ENCODE peak calls at places on chromosome 11, in seven cellular contexts. F is AG09309, L is heart right ventricle, V is glutamatergic neuron, T is cardiac muscle cell, A is AG09319, Y is ovary. R is an unnamed sample.

GRCh38 chr11:43998308-43998707 is 49.5 kb upstream of the ACCSL start:
- DNase-seq in T (no peak), A (no peak), V (no peak), F (no peak), L (no peak), Y (no peak), R (no peak)

GRCh38 chr11:126722006-126722736 is 278.4 kb downstream of the KIRREL3 start:
- DNase-seq in A (no peak), T (no peak), L (no peak), Y (no peak), F (no peak), V (no peak), R (no peak)

GRCh38 chr11:85627332-85627997 is at the start of gene DLG2:
- DNase-seq in T (peak; percentile 46), V (no peak), A (no peak), L (peak; percentile 15), Y (no peak), F (no peak), R (peak; percentile 55)

GRCh38 chr11:12182650-12183511 is 72.5 kb downstream of the MICAL2 start:
- DNase-seq in F (peak; percentile 98), T (peak; percentile 90), Y (peak; percentile 55), L (peak; percentile 74), A (peak; percentile 94), V (no peak), R (peak; percentile 89)

GRCh38 chr11:1650918-1651262 is 21.3 kb downstream of the KRTAP5-5 start:
- DNase-seq in Y (no peak), T (no peak), F (no peak), L (no peak), V (no peak), A (no peak), R (no peak)

GRCh38 chr11:2511421-2512369 is 66.9 kb downstream of the KCNQ1 start:
- DNase-seq in L (peak; percentile 50), T (no peak), A (no peak), V (peak; percentile 8), Y (peak; percentile 10), F (no peak), R (no peak)

GRCh38 chr11:73464347-73464746 is 88.1 kb downstream of the RELT start:
- DNase-seq in L (no peak), Y (no peak), T (peak; percentile 79), A (no peak), V (no peak), F (no peak), R (no peak)

GRCh38 chr11:108019870-108020540 is 11.3 kb downstream of the CUL5 start:
- DNase-seq in A (no peak), V (no peak), Y (no peak), L (no peak), T (peak; percentile 31), F (no peak), R (no peak)

GRCh38 chr11:7143908-7144307 is 55.1 kb downstream of the RBMXL2 start:
- DNase-seq in T (peak; percentile 39), F (peak; percentile 1), V (no peak), A (no peak), L (no peak), Y (no peak), R (peak; percentile 22)
- TF ChIP-seq CTCF in T (peak; percentile 19), F (peak; percentile 17), V (no peak), A (peak; percentile 46), L (peak; percentile 36), Y (no peak), R (peak; percentile 14)

GRCh38 chr11:62508336-62509058 is 38.1 kb downstream of the AHNAK start:
- DNase-seq in A (no peak), V (peak; percentile 46), T (peak; percentile 88), L (peak; percentile 80), F (peak; percentile 24), Y (peak; percentile 34), R (peak; percentile 86)
- TF ChIP-seq CTCF in A (peak; percentile 51), V (no peak), T (peak; percentile 48), L (peak; percentile 60), F (peak; percentile 60), Y (no peak), R (peak; percentile 81)

GRCh38 chr11:132114185-132114584 is 743.8 kb downstream of the NTM start:
- DNase-seq in F (no peak), Y (no peak), A (no peak), V (peak; percentile 49), T (peak; percentile 72), L (peak; percentile 21), R (peak; percentile 44)
- TF ChIP-seq CTCF in F (peak; percentile 41), Y (no peak), A (peak; percentile 42), V (peak; percentile 46), T (peak; percentile 32), L (peak; percentile 47), R (no peak)

GRCh38 chr11:57207160-57207559 is 25.4 kb downstream of the LRRC55 start:
- DNase-seq in V (no peak), T (no peak), A (no peak), Y (no peak), L (no peak), F (no peak), R (no peak)

GRCh38 chr11:57203882-57204281 is 22.1 kb downstream of the LRRC55 start:
- DNase-seq in F (no peak), L (no peak), A (no peak), Y (no peak), V (no peak), T (no peak), R (no peak)

GRCh38 chr11:57203359-57203758 is 21.6 kb downstream of the LRRC55 start:
- DNase-seq in A (no peak), F (no peak), L (peak; percentile 90), T (no peak), Y (no peak), V (no peak), R (peak; percentile 60)

GRCh38 chr11:57202282-57202681 is 20.5 kb downstream of the LRRC55 start:
- DNase-seq in V (peak; percentile 79), L (no peak), T (no peak), F (no peak), Y (no peak), A (no peak), R (no peak)

DNA sequence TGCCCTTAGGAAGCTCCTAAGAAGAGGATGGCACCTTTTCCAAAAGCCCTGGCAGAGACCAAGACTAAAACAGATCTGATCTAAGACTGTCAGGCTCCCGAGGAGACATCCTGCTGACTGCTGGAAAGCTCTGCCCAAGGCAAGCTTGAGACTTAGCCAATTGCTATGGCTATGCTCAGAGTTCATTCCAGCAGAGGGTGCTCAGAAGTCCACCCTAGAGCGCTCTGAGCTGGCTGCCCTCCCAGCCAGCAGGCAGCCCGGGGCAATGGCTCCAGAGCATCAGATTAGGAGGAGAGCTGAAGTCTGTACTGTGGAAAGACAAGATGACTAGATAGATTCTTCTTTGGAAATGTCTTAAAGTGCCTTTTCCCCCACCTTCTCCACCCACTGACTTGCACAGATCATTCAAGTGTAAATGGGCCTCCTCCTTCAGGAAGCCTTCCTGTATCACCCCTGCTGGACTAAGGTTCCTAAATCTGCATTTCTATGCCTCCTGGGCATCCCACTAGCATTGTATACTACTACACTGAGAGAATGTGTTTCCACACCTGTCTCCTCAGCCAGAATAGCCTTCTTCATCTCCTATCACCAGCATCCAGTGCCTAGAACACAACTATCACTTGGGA is 23.4 kb downstream of the LRRC55 start:
- DNase-seq in A (peak; percentile 47), V (no peak), Y (no peak), L (no peak), F (peak; percentile 82), T (no peak), R (no peak)
- TF ChIP-seq CTCF in A (peak; percentile 51), V (no peak), Y (no peak), L (peak; percentile 16), F (peak; percentile 50), T (peak; percentile 24), R (no peak)

GRCh38 chr11:130163346-130164220 is 4.0 kb downstream of the ST14 start:
- DNase-seq in V (no peak), L (no peak), F (no peak), T (no peak), Y (no peak), A (no peak), R (no peak)
- TF ChIP-seq CTCF in V (no peak), L (no peak), F (no peak), T (peak; percentile 12), Y (no peak), A (no peak), R (no peak)

GRCh38 chr11:71442123-71442522 is 6.1 kb downstream of the DHCR7 start:
- DNase-seq in V (no peak), F (no peak), L (no peak), A (no peak), Y (no peak), T (no peak), R (no peak)

GRCh38 chr11:71442880-71443279 is 5.3 kb downstream of the DHCR7 start:
- DNase-seq in T (no peak), Y (no peak), V (no peak), L (no peak), F (no peak), A (no peak), R (no peak)

GRCh38 chr11:71438650-71439049 is 9.5 kb downstream of the DHCR7 start:
- DNase-seq in T (no peak), Y (no peak), L (no peak), V (no peak), F (no peak), A (no peak), R (no peak)

GRCh38 chr11:71440021-71440755 is 8.0 kb downstream of the DHCR7 start:
- DNase-seq in Y (no peak), A (no peak), V (no peak), L (no peak), F (no peak), T (no peak), R (no peak)

DNA sequence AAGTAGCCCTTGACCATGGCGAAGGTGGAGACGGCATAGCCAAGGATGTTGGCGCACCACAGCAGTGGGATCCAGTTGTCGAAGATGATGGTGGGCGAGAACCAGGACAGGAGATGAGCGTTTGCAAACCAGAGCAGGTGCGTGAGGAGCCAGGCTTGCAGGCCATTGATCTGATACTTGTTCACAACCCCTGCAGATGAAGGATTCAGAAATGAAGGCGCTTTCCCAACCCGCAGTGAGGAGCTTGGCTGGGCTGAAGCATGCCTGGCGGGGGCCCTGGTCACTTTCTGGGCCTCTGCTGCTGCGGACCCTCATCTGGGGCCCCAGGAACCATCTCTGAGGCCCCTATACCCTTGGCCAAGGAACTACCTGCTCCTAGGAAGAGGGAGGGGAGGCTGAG is 6.9 kb downstream of the DHCR7 start:
- DNase-seq in Y (no peak), L (no peak), F (no peak), T (no peak), V (no peak), A (no peak), R (no peak)
- TF ChIP-seq CTCF in Y (no peak), L (no peak), F (no peak), T (no peak), V (no peak), A (no peak), R (no peak)

R was measured in endothelial cell of umbilical vein.